ENCODE peak calls at places on chromosomes 5 and 9, in seven cellular contexts. F is fibroblast of villous mesenchyme, T is sigmoid colon, X is skeletal muscle cell, W is H7, P is foreskin fibroblast, I is psoas muscle. A is an unnamed sample.

GRCh38 chr5:32714836-32715235 is 3.7 kb downstream of the NPR3 start:
- DNase-seq in W (no peak), F (no peak), P (no peak), X (no peak), T (no peak), I (no peak), A (no peak)

GRCh38 chr5:97528941-97529340 is 345.9 kb upstream of the RIOK2 start:
- DNase-seq in T (no peak), I (no peak), X (peak), P (peak), F (peak), W (no peak), A (peak)

GRCh38 chr5:9716838-9717281 is 86.7 kb upstream of the TAS2R1 start:
- DNase-seq in X (peak), W (no peak), I (no peak), F (peak), T (no peak), P (peak), A (peak)

GRCh38 chr5:547086-547924 is 23.1 kb upstream of the SLC9A3 start:
- DNase-seq in I (peak), X (no peak), F (no peak), W (no peak), T (peak), P (no peak), A (no peak)

GRCh38 chr9:18888241-18888794 is 144.7 kb downstream of the SAXO1 start:
- DNase-seq in T (no peak), F (no peak), P (peak), W (no peak), X (no peak), I (no peak), A (no peak)

GRCh38 chr5:64207978-64208377 is 42.3 kb downstream of the RNF180 start:
- DNase-seq in W (no peak), F (peak), X (no peak), I (no peak), T (no peak), P (no peak), A (no peak)

GRCh38 chr5:79932510-79933504 is 58.3 kb downstream of the MTX3 start:
- DNase-seq in I (peak), X (no peak), P (peak), F (no peak), W (no peak), T (no peak), A (no peak)

GRCh38 chr5:5716665-5717064 is 294.2 kb downstream of the ICE1 start:
- DNase-seq in T (no peak), P (no peak), X (no peak), W (no peak), F (no peak), I (no peak), A (no peak)

GRCh38 chr5:372911-373709 is 51.6 kb downstream of the AHRR start:
- DNase-seq in P (no peak), F (no peak), X (no peak), W (peak), T (no peak), I (no peak), A (no peak)

GRCh38 chr5:54663876-54664275 is 146.3 kb downstream of the SNX18 start:
- DNase-seq in I (peak), F (peak), P (peak), X (peak), T (peak), W (no peak), A (peak)

GRCh38 chr9:4242239-4242638 is 57.6 kb downstream of the GLIS3 start:
- DNase-seq in I (no peak), T (no peak), W (no peak), F (no peak), X (no peak), P (no peak), A (no peak)

GRCh38 chr5:124678478-124678877 is 68.0 kb downstream of the ZNF608 start:
- DNase-seq in P (no peak), F (no peak), X (no peak), I (no peak), W (no peak), T (peak), A (no peak)

GRCh38 chr5:124677999-124678385 is 68.4 kb downstream of the ZNF608 start:
- DNase-seq in T (no peak), P (no peak), W (no peak), I (no peak), X (no peak), F (no peak), A (no peak)

GRCh38 chr5:124675921-124676846 is 70.3 kb downstream of the ZNF608 start:
- DNase-seq in W (no peak), P (no peak), X (no peak), T (no peak), F (no peak), I (no peak), A (no peak)

GRCh38 chr5:124678992-124679519 is 67.4 kb downstream of the ZNF608 start:
- DNase-seq in I (no peak), X (no peak), P (no peak), W (no peak), T (no peak), F (no peak), A (no peak)

DNA sequence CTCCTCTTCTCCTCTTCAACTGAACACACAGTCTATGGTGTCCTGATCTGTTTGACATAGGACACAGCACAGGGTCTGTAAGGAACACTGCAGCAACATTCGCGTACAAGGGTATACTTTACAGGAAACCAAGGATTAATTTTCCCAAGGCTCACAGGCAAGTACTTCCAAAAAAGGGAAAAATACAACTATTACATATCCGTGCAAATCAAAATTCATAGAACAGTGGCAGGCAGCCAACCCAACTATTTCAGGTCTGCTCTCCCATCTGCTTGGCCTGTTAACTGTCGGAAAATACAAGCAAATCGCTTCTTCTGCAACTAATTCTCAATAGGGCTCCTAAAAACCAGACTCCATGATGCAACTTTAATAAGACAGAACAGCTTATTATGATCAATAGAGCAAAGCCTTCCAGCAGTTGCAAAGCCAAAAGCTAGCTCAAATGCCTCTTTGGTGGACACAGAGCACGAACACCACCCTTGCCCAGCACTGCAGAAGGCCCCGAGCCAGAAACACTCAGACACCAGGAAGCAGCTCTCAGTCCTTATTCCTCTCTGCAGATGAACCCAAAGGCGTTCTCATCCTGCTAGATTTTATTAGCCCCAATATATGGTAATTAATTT is 69.0 kb downstream of the ZNF608 start:
- DNase-seq in P (no peak), X (no peak), F (peak), T (peak), I (no peak), W (no peak), A (peak)
- H3K4me3 ChIP-seq in P (no peak), X (no peak), F (no peak), T (no peak), I (no peak), W (no peak), A (no peak)

DNA sequence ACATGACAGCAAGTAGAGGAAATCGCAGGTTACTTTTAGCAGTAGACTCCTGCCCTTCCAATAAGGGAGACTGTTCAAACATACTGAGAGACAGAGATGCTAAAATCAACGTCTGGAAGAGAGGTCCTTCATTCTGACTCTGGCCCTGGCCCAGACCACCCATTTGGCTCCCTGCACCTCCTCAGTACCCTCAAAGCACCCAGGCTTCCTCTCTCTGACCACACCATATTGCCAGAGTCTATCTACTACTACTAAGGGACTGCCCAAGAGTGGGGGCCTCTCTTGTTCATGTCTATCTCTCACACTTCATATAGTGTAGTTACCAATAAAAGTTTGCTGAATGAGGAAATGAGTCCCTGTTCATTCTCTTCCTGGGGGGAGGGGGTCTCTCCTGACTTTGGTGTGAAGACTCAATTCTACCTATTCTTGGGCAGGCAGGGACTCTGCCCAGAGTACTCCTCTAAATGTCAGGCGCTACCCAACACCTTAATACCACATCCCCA is 8.5 kb downstream of the B4GALT1 start:
- DNase-seq in T (no peak), P (no peak), X (no peak), W (no peak), I (no peak), F (no peak), A (no peak)
- H3K4me3 ChIP-seq in T (no peak), P (no peak), X (no peak), W (no peak), I (no peak), F (no peak), A (no peak)

DNA sequence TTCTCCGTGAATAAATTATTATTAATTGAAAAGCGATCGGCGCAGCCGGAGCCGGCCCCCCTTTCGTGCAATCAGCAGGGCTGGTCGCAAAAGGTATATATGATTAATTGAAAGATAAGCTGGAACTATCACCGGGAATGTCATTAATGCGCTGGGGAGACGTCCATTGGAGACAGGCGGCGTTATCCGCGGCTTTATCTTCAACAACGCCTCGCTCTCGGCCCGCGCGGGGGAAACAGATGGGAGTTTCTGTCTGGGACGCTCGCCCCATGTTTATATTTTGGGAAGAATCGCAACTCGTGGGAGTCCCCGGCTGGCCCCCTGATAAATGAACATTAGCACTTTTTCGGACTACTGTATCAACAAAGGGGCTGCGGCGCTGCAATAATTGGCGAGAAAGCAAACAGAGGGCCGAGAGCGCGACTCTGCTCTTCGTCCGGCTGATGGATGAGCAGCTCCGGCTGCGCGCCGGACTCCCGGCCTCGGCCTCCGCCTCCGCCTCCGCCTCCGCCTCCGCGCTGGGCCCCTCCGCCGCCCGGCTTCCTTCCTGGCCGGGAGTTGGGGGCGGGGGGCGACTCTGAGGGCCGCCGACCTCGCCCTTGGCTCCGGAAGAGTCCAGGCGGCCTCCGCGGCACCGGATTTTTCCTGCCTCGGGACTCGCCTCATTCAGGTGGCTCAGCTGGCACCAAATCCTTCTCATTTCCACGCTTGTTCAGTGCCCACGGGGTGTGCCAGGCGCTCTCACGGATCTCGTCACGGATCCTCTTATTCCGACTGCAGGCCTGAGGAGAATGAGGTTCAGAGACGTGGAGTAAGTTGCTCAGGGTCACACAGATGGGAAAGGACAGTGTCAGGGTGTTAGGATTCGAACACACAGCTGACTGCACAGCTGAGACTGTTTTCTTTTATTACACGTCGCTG is 3.6 kb upstream of the NKX2-5 start:
- DNase-seq in W (peak), F (no peak), I (no peak), X (no peak), T (no peak), P (no peak), A (no peak)
- H3K4me3 ChIP-seq in W (peak), F (peak), I (peak), X (peak), T (peak), P (peak), A (peak)

GRCh38 chr9:132077881-132078280 is 1.8 kb downstream of the MED27 start:
- DNase-seq in P (no peak), W (no peak), T (no peak), F (peak), X (no peak), I (no peak), A (no peak)
- H3K4me3 ChIP-seq in P (peak), W (no peak), T (no peak), F (peak), X (peak), I (peak), A (peak)

GRCh38 chr9:122835313-122835731 is 6.9 kb upstream of the PDCL start:
- DNase-seq in W (peak), P (no peak), T (no peak), X (no peak), F (no peak), I (no peak), A (no peak)
- H3K4me3 ChIP-seq in W (no peak), P (no peak), T (no peak), X (no peak), F (no peak), I (no peak), A (no peak)

GRCh38 chr9:35689601-35690446 is at the start of gene TPM2:
- DNase-seq in X (peak), T (peak), F (peak), W (peak), P (peak), I (peak), A (peak)

GRCh38 chr9:35691325-35691631 is 1.6 kb upstream of the TPM2 start:
- DNase-seq in W (no peak), I (no peak), F (no peak), T (no peak), P (no peak), X (no peak), A (no peak)

GRCh38 chr9:35690447-35691324 is 961 bp upstream of the TPM2 start:
- DNase-seq in T (peak), W (peak), X (peak), F (peak), I (peak), P (peak), A (peak)

GRCh38 chr9:35689351-35689600 is 449 bp downstream of the TPM2 start:
- DNase-seq in F (no peak), X (no peak), W (peak), T (no peak), P (no peak), I (no peak), A (no peak)

GRCh38 chr9:35691757-35692301 is 2.1 kb upstream of the TPM2 start:
- DNase-seq in X (no peak), W (peak), P (no peak), I (no peak), F (no peak), T (peak), A (no peak)
- H3K4me3 ChIP-seq in X (no peak), W (no peak), P (no peak), I (peak), F (no peak), T (peak), A (no peak)

GRCh38 chr5:14902826-14903560 is 31.4 kb upstream of the ANKH start:
- DNase-seq in W (no peak), P (no peak), F (no peak), I (no peak), T (no peak), X (no peak), A (no peak)

GRCh38 chr5:14901462-14902051 is 30.0 kb upstream of the ANKH start:
- DNase-seq in W (no peak), P (peak), F (peak), T (no peak), X (no peak), I (no peak), A (peak)

GRCh38 chr5:14895301-14895700 is 23.7 kb upstream of the ANKH start:
- DNase-seq in I (no peak), F (no peak), W (no peak), X (no peak), P (no peak), T (no peak), A (no peak)

GRCh38 chr5:14896091-14896490 is 24.5 kb upstream of the ANKH start:
- DNase-seq in F (no peak), T (no peak), X (no peak), W (no peak), I (no peak), P (no peak), A (no peak)

DNA sequence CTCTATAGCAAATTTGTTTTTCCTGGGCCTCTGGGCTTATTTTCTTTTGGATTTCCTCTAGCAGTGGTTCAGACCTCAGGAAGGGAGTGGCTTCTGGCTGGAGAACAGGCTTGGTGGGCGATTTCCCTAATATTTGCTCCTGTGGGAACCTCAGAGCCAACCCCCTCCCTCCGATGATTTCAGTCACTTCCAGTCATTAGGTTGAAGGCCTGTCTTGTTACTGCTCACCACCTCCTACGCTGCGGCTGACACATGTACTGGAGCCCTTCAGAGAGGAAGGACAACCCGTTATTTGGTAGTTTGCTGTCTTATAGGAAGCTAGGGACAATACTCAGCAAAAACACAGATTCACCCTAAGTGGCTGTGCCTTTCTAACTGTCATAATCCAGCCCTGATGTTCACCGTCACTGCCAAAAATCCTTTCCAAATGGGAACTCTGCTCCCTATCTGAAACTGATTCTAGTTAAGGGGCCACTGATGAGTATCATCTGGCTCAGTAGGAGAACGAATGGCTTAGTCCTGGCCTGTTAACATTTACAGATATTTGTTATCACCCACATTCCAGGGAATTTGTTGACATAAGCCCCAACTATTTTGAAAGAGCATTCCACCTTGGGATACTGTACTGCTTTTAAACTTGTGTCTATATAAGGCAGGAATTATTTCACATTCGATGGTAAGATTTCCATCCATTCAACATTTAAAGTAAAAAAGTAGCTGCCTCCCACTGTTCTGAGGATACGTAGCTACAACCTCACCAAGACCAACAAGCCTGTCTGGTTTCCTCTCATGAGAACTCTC is 29.3 kb upstream of the ANKH start:
- DNase-seq in I (peak), X (peak), T (no peak), P (peak), W (no peak), F (peak), A (peak)
- H3K4me3 ChIP-seq in I (no peak), X (no peak), T (no peak), P (no peak), W (no peak), F (no peak), A (no peak)

GRCh38 chr5:149931992-149932436 is 12.6 kb downstream of the PDE6A start:
- DNase-seq in X (no peak), T (no peak), F (no peak), I (no peak), P (no peak), W (no peak), A (no peak)
- H3K4me3 ChIP-seq in X (no peak), T (no peak), F (no peak), I (peak), P (no peak), W (no peak), A (no peak)

GRCh38 chr9:114097613-114098020 is 1.5 kb downstream of the KIF12 start:
- DNase-seq in W (no peak), P (no peak), F (no peak), X (no peak), I (no peak), T (no peak), A (no peak)

GRCh38 chr9:114099523-114100270 is 605 bp upstream of the KIF12 start:
- DNase-seq in T (no peak), W (no peak), I (no peak), P (no peak), X (no peak), F (no peak), A (no peak)

GRCh38 chr9:114098021-114098659 is 952 bp downstream of the KIF12 start:
- DNase-seq in P (no peak), F (no peak), T (no peak), X (no peak), W (peak), I (no peak), A (no peak)

GRCh38 chr9:114100536-114100935 is 1.4 kb upstream of the KIF12 start:
- DNase-seq in I (no peak), W (no peak), X (no peak), F (no peak), P (no peak), T (no peak), A (no peak)

GRCh38 chr9:114098660-114099522 is at the start of gene KIF12:
- DNase-seq in F (no peak), X (no peak), T (no peak), P (no peak), I (no peak), W (peak), A (no peak)
- H3K4me3 ChIP-seq in F (peak), X (peak), T (peak), P (peak), I (peak), W (peak), A (peak)

A was measured in brain microvascular endothelial cell.